ENCODE peak calls at places on chromosomes 2 and 18, in seven cellular contexts. W is activated T-cell treated with anti-CD3 and anti-CD28 coated beads, Interleukin-2, amount 50 U/mL, for 1 hour; T is GM20000; Y is amniotic epithelial cell; Q is naive thymus-derived CD8-positive, alpha-beta T cell; H is RPMI7951; M is HT-29. Z is an unnamed sample.
A peak's percentile ranks its signal among the peaks of the same experiment; 100 is the strongest.

GRCh38 chr18:23227729-23228075 is 92.4 kb downstream of the CABLES1 start:
- DNase-seq in W (no peak), T (no peak), Y (no peak), Q (no peak), H (no peak), M (peak; percentile 83), Z (no peak)

GRCh38 chr2:233426619-233427342 is 72.5 kb downstream of the DGKD start:
- DNase-seq in W (no peak), T (no peak), Y (peak; percentile 87), Q (no peak), H (peak; percentile 94), M (no peak), Z (no peak)

GRCh38 chr2:106270471-106270891 is 76.4 kb upstream of the UXS1 start:
- DNase-seq in W (no peak), T (no peak), Y (no peak), Q (no peak), H (no peak), M (no peak), Z (no peak)

GRCh38 chr2:201633862-201634261 is 9.4 kb downstream of the TMEM237 start:
- DNase-seq in W (no peak), T (no peak), Y (no peak), Q (no peak), H (peak; percentile 97), M (no peak), Z (no peak)

GRCh38 chr2:14752294-14752693 is 119.8 kb downstream of the LRATD1 start:
- DNase-seq in W (no peak), T (no peak), Y (no peak), Q (no peak), H (no peak), M (no peak), Z (no peak)

GRCh38 chr2:58448065-58448507 is 207.0 kb upstream of the FANCL start:
- DNase-seq in W (no peak), T (peak; percentile 42), Y (peak; percentile 79), Q (no peak), H (peak; percentile 64), M (peak; percentile 88), Z (peak; percentile 80)

GRCh38 chr2:216029416-216030129 is 16.2 kb upstream of the MREG start:
- DNase-seq in W (no peak), T (no peak), Y (no peak), Q (no peak), H (peak; percentile 47), M (no peak), Z (no peak)

GRCh38 chr2:3101016-3101703 is 276.5 kb downstream of the EIPR1 start:
- DNase-seq in W (no peak), T (no peak), Y (no peak), Q (no peak), H (no peak), M (no peak), Z (no peak)

GRCh38 chr2:96260404-96261260 is 5.2 kb downstream of the TMEM127 start:
- DNase-seq in W (no peak), T (peak; percentile 71), Y (peak; percentile 94), Q (no peak), H (peak; percentile 96), M (peak; percentile 90), Z (no peak)